ENCODE peak calls at places on chromosome 22, in six cellular contexts. B, E, Q, G, R and M are unnamed samples.

GRCh38 chr22:42388130-42388797 is 43.9 kb downstream of the NFAM1 start:
- DNase-seq in B (no peak), E (no peak), Q (no peak), G (peak; percentile 8), R (no peak), M (no peak)

GRCh38 chr22:43293259-43293658 is 49.9 kb downstream of the SCUBE1 start:
- DNase-seq in B (no peak), E (peak; percentile 17), Q (no peak), G (no peak), R (peak; percentile 56), M (no peak)

GRCh38 chr22:19523240-19524169 is 705 bp downstream of the CLDN5 start:
- DNase-seq in B (no peak), E (no peak), Q (peak; percentile 28), G (peak; percentile 47), R (peak; percentile 23), M (no peak)

GRCh38 chr22:45709004-45709739 is 37.5 kb downstream of the ATXN10 start:
- DNase-seq in B (no peak), E (no peak), Q (peak; percentile 75), G (peak; percentile 82), R (peak; percentile 89), M (no peak)

GRCh38 chr22:36328635-36329216 is 59.0 kb downstream of the MYH9 start:
- DNase-seq in B (peak; percentile 51), E (peak; percentile 61), Q (peak; percentile 89), G (peak; percentile 97), R (peak; percentile 69), M (no peak)

GRCh38 chr22:38866399-38867123 is 5.5 kb downstream of the CBX6 start:
- DNase-seq in B (no peak), E (no peak), Q (no peak), G (no peak), R (no peak), M (no peak)

GRCh38 chr22:46830841-46831240 is 68.4 kb downstream of the TBC1D22A start:
- DNase-seq in B (no peak), E (no peak), Q (no peak), G (peak; percentile 23), R (no peak), M (no peak)

GRCh38 chr22:41620646-41621098 is at the start of gene DESI1:
- DNase-seq in B (peak; percentile 9), E (no peak), Q (peak; percentile 20), G (no peak), R (no peak), M (no peak)

GRCh38 chr22:42202669-42203068 is 67.8 kb downstream of the TCF20 start:
- DNase-seq in B (no peak), E (no peak), Q (peak; percentile 62), G (peak; percentile 27), R (peak; percentile 12), M (no peak)

GRCh38 chr22:17149073-17149815 is 9.8 kb downstream of the HDHD5 start:
- DNase-seq in B (no peak), E (no peak), Q (no peak), G (no peak), R (no peak), M (peak; percentile 73)

GRCh38 chr22:39087098-39087497 is 9.9 kb upstream of the APOBEC3H start:
- DNase-seq in B (no peak), E (no peak), Q (no peak), G (no peak), R (no peak), M (no peak)

GRCh38 chr22:23242473-23243001 is 62.2 kb downstream of the BCR start:
- DNase-seq in B (no peak), E (no peak), Q (peak; percentile 71), G (no peak), R (no peak), M (no peak)
- TF ChIP-seq CTCF in B (no peak), E (no peak), Q (peak; percentile 20), G (no peak), R (no peak), M (no peak)

GRCh38 chr22:28977481-28977971 is 84.1 kb downstream of the C22orf31 start:
- DNase-seq in B (peak; percentile 39), E (no peak), Q (peak; percentile 72), G (peak; percentile 27), R (no peak), M (no peak)
- H3K4me3 ChIP-seq in B (peak overlapping the region; percentile 45), E (peak overlapping the region; percentile 12), Q (peak overlapping the region; percentile 6), G (peak overlapping the region; percentile 16), R (peak overlapping the region; percentile 25), M (no peak overlapping the region)

GRCh38 chr22:30864441-30865420 is 103.8 kb downstream of the MORC2 start:
- DNase-seq in B (no peak), E (no peak), Q (no peak), G (no peak), R (no peak), M (no peak)

GRCh38 chr22:30865656-30866055 is 102.9 kb downstream of the MORC2 start:
- DNase-seq in B (no peak), E (no peak), Q (no peak), G (no peak), R (no peak), M (no peak)

GRCh38 chr22:30861131-30861530 is 107.4 kb downstream of the MORC2 start:
- DNase-seq in B (no peak), E (no peak), Q (no peak), G (no peak), R (no peak), M (no peak)

GRCh38 chr22:30861688-30862552 is 106.7 kb downstream of the MORC2 start:
- DNase-seq in B (no peak), E (no peak), Q (no peak), G (no peak), R (no peak), M (no peak)

DNA sequence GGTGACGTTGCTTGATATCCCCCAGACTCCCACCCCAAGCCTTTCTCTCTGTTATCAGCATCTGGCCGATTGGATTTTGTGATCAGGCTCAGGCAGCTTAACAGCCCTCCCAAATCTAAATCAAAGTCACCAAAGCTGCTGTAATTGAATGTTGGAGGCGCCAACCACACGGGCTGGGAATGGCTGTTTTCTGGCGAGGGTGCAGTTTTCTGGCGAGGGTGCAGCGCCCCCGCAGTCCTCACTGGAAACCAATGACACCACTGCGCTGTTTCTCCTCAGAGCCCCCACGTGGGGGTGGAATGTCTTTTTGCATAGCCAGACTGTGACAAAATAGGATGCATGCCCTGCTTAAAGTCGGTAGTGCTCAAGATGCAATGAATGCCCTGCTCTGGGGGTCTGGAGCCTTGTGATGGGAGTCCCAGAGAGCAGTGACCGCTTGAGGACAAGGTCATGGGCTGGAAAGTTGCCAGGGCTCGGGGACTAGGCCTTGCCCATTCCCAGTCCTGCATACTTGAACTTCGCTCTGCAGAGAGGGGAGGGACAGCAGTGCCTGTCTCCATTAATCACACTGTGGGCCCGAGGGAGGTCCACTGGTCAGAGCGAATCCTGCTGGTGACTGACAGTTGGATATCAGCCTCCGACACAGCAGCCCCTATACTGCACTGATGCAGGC is 105.3 kb downstream of the MORC2 start:
- DNase-seq in B (no peak), E (no peak), Q (no peak), G (peak; percentile 8), R (no peak), M (no peak)
- TF ChIP-seq CTCF in B (no peak), E (no peak), Q (no peak), G (no peak), R (no peak), M (no peak)

GRCh38 chr22:37806409-37807338 is 1.1 kb upstream of the GCAT start:
- DNase-seq in B (no peak), E (no peak), Q (peak; percentile 57), G (peak; percentile 32), R (peak; percentile 45), M (no peak)
- H3K4me3 ChIP-seq in B (peak overlapping the region; percentile 76), E (peak overlapping the region; percentile 64), Q (peak overlapping the region; percentile 69), G (peak overlapping the region; percentile 78), R (peak overlapping the region; percentile 81), M (peak overlapping the region; percentile 87)

GRCh38 chr22:37508431-37508963 is 10.7 kb downstream of the CARD10 start:
- DNase-seq in B (no peak), E (no peak), Q (no peak), G (no peak), R (no peak), M (no peak)
- TF ChIP-seq CTCF in B (no peak), E (no peak), Q (no peak), G (no peak), R (no peak), M (no peak)

GRCh38 chr22:49656291-49656851 is 171.3 kb downstream of the BRD1 start:
- DNase-seq in B (no peak), E (no peak), Q (no peak), G (no peak), R (no peak), M (no peak)
- H3K4me3 ChIP-seq in B (peak overlapping the region; percentile 47), E (peak overlapping the region; percentile 10), Q (no peak overlapping the region), G (no peak overlapping the region), R (no peak overlapping the region), M (peak overlapping the region; percentile 32)

GRCh38 chr22:26679003-26679629 is 21.7 kb downstream of the MIAT start:
- DNase-seq in B (peak; percentile 24), E (peak; percentile 54), Q (peak; percentile 77), G (peak; percentile 82), R (peak; percentile 71), M (peak; percentile 19)
- TF ChIP-seq CTCF in B (peak; percentile 72), E (peak; percentile 78), Q (peak; percentile 98), G (peak; percentile 97), R (peak; percentile 97), M (peak; percentile 86)